ENCODE peak calls at places on chromosomes 3 and 15, in four cellular contexts. W, A, P and O are unnamed samples.

GRCh38 chr15:40633178-40633577 is 39.1 kb downstream of the KNL1 start:
- DNase-seq in W (peak), A (no peak), P (no peak), O (peak)

GRCh38 chr15:99961011-99961441 is 227.8 kb upstream of the LYSMD4 start:
- DNase-seq in W (peak), A (no peak), P (peak), O (no peak)

GRCh38 chr3:100516843-100517242 is 24.4 kb downstream of the TMEM45A start:
- DNase-seq in W (peak), A (no peak), P (no peak), O (no peak)

GRCh38 chr15:38201714-38202113 is 50.9 kb upstream of the SPRED1 start:
- DNase-seq in W (peak), A (no peak), P (no peak), O (no peak)

GRCh38 chr3:152359385-152360248 is 90.9 kb downstream of the MBNL1 start:
- DNase-seq in W (no peak), A (no peak), P (no peak), O (no peak)

GRCh38 chr3:69411331-69411730 is 25.4 kb upstream of the FRMD4B start:
- DNase-seq in W (peak), A (peak), P (no peak), O (peak)

GRCh38 chr3:171309906-171310359 is 150.3 kb downstream of the TNIK start:
- DNase-seq in W (peak), A (peak), P (no peak), O (no peak)

GRCh38 chr15:67087507-67088172 is 22.2 kb downstream of the SMAD3 start:
- DNase-seq in W (no peak), A (no peak), P (no peak), O (no peak)

GRCh38 chr3:133506215-133506901 is 67.1 kb upstream of the CDV3 start:
- DNase-seq in W (no peak), A (no peak), P (no peak), O (no peak)

DNA sequence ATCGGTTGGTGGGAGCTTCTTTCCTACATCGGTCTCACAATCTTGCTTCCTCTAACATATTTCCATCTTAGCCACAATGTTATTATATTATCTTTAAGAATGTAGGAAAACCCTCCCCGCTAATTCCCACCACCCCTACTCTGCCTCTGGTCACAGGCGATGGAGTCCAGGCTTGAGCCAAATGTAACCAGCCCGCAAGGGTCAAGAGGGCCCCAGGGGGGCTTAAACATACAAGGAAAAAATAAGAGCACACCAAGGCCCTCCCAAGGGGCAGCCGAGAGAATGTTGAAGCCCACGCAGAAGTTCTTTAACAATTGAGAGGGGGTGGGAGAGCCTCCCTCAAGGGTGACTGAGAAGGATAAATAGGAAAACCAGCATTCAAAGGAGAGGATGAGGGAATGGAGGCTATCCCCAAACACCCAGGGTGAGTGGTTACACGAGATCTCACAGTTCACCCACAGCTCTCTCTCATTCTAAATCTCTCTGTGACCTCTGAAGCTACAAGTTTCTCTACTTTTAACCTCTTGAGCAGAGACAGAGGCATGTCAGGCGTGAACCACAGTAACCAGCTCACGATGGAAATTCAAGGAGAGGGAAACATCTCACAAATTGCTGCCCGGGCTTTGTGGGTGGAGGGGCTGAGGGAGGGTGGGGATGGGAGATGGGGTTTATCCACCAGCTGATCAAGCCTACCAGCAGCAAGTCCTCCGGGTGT is 31.4 kb upstream of the UACA start:
- DNase-seq in W (peak), A (no peak), P (no peak), O (no peak)
- H3K4me3 ChIP-seq in W (no peak), A (no peak), P (no peak), O (no peak)

GRCh38 chr3:38139191-38139590 is 730 bp downstream of the MYD88 start:
- DNase-seq in W (peak), A (no peak), P (peak), O (no peak)

GRCh38 chr3:38139652-38140051 is 1.2 kb downstream of the MYD88 start:
- DNase-seq in W (no peak), A (no peak), P (peak), O (no peak)

GRCh38 chr3:38141952-38142273 is 3.5 kb downstream of the MYD88 start:
- DNase-seq in W (no peak), A (no peak), P (no peak), O (no peak)

GRCh38 chr3:38141173-38141951 is 2.9 kb downstream of the MYD88 start:
- DNase-seq in W (no peak), A (no peak), P (peak), O (no peak)

DNA sequence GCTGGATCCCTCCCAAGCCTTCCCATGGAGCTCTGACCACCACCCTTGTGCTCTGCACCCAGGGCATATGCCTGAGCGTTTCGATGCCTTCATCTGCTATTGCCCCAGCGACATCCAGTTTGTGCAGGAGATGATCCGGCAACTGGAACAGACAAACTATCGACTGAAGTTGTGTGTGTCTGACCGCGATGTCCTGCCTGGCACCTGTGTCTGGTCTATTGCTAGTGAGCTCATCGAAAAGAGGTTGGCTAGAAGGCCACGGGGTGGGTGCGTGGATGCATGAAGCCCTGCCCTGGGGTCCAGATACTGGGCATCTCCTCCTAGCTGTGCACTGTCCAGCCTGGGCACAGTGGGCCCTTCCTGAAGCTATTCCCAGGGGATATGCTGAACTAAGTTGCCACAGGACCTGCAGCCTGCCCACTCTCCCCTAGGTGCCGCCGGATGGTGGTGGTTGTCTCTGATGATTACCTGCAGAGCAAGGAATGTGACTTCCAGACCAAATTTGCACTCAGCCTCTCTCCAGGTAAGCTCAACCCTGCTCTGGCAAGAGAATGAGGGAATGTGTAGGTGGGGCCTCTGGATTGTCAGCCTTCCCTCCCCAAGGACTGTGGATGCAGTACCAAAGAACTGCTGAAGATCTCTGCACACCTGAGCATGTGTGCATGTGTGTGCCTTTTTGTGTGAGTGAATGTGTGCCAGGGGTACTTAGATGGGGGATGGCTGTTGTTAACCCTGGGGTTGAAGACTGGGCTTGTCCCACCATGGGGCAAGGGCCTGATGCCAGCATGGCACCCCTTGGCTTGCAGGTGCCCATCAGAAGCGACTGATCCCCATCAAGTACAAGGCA is 2.1 kb downstream of the MYD88 start:
- DNase-seq in W (no peak), A (no peak), P (peak), O (no peak)
- H3K4me3 ChIP-seq in W (no peak), A (no peak), P (no peak), O (no peak)

DNA sequence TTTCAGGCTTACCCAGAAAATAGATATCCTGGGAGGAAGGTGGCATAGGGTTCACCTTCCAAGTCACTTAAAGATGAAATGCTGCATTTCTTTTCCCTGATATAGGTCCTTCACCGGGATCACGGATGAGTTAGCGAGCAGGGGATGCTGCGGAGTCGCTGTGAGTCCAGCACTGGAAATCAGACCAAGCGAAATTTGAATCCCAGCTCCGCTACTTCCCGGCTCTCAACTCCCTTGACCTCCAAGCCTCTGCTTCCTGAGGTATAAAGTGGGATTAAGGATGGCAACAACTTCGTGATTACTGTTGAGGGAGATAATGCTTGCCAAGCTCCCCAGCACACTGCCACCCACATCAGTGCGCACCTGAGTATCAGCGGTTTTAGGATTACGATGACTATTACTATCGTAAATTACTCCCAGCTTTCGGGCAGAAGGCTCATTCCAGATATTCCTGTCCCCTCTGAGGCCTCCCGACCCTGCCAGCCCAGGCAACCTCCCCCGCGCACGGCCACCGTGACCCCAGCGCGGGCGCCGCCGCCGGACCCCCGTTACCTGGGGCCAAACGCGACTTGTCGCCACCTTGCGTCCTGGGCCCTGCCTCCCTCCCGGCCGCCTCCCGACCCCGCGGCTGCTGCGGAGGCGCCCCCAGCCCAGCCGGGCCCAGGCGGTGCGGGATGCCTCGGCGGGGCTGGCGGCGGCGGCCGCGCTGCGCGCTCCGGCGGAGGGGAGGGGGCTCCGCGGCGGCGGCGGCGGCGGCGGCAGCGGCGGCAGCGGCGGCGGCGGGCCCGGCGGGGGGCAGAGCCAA is 542 bp upstream of the GPR27 start:
- DNase-seq in W (no peak), A (no peak), P (no peak), O (no peak)
- H3K4me3 ChIP-seq in W (no peak), A (no peak), P (peak), O (no peak)

GRCh38 chr15:89751748-89752147 is 699 bp upstream of the MESP1 start:
- DNase-seq in W (no peak), A (no peak), P (no peak), O (no peak)
- H3K4me3 ChIP-seq in W (no peak), A (no peak), P (no peak), O (no peak)

GRCh38 chr3:144264805-144265204 is 293.2 kb downstream of the DIPK2A start:
- DNase-seq in W (no peak), A (peak), P (no peak), O (no peak)

GRCh38 chr3:144259267-144259666 is 287.6 kb downstream of the DIPK2A start:
- DNase-seq in W (no peak), A (no peak), P (no peak), O (no peak)

GRCh38 chr3:144270100-144270499 is 298.5 kb downstream of the DIPK2A start:
- DNase-seq in W (no peak), A (no peak), P (peak), O (no peak)

GRCh38 chr3:144265527-144266100 is 294.0 kb downstream of the DIPK2A start:
- DNase-seq in W (peak), A (peak), P (no peak), O (peak)

GRCh38 chr3:144264350-144264749 is 292.7 kb downstream of the DIPK2A start:
- DNase-seq in W (peak), A (no peak), P (no peak), O (no peak)
- H3K4me3 ChIP-seq in W (no peak), A (no peak), P (no peak), O (no peak)

DNA sequence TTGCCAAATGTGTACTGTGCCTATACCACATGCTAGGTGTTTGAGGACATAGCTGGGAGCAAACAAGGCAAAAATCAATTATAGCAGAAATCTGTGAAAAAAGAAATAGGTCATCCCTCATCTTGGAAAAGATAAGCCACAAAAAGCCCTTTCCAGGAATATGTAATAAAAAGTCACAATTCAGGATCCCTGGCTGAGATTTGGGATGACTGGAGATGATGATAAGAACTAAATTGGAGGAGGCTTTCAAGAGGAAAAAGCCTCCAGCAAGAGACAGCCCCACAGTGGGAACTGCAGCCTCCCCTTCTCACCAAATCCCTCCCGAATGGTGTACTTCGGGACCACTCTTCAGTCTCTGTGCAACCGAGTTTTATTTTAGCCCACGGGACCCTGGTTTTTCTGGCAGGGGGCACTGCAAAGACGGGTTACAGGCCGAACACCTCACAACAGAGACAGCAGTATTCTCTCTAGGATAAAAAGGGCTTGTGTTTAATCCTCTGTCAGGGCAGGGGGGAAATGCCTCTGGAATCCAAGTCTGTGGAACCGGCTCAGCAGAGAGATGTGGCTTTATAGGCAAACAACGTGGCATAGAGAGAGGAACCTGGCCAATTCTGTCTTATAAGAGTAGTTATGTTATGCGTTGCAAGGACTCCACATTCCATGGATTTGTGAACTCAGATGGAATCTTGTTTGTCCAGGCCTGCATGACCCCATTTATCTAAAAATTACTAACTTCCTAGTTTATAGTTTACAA is 1.2 kb upstream of the LMCD1 start:
- DNase-seq in W (peak), A (no peak), P (no peak), O (no peak)
- H3K4me3 ChIP-seq in W (no peak), A (no peak), P (peak), O (no peak)

GRCh38 chr15:91855241-91855640 is 1.7 kb downstream of the SLCO3A1 start:
- DNase-seq in W (no peak), A (no peak), P (no peak), O (no peak)
- H3K4me3 ChIP-seq in W (no peak), A (no peak), P (peak), O (no peak)